ENCODE peak calls at places on chromosome 11, in five cellular contexts. J is activated CD8-positive, alpha-beta memory T cell treated with anti-CD3 and anti-CD28 coated beads, Interleukin-2, amount 50 U/mL, for 48 hours; F is NCI-H2227 treated with DMSO at 0.1 percent for 48 hours; S is fibroblast of mammary gland; G is MCF 10A. I is an unnamed sample.

GRCh38 chr11:2383823-2384722 is 7.0 kb downstream of the CD81 start:
- DNase-seq in J (no peak), G (no peak), F (no peak), S (peak), I (peak)

GRCh38 chr11:58142781-58143180 is 17.5 kb upstream of the OR9I1 start:
- DNase-seq in J (no peak), F (no peak), G (no peak), S (no peak), I (no peak)

GRCh38 chr11:35944503-35945136 is 758 bp downstream of the LDLRAD3 start:
- DNase-seq in G (peak), S (peak), J (no peak), F (no peak), I (no peak)

GRCh38 chr11:12459374-12459773 is 82.0 kb downstream of the PARVA start:
- DNase-seq in S (no peak), F (no peak), J (no peak), G (no peak), I (no peak)

GRCh38 chr11:118088531-118088930 is 1.8 kb upstream of the SMIM35 start:
- DNase-seq in S (no peak), J (no peak), G (peak), F (no peak), I (no peak)

GRCh38 chr11:26102325-26102724 is 229.6 kb upstream of the ANO3 start:
- DNase-seq in J (no peak), G (no peak), S (no peak), F (no peak), I (no peak)

GRCh38 chr11:111461460-111462240 is 50.5 kb downstream of the BTG4 start:
- DNase-seq in J (no peak), G (no peak), S (peak), F (no peak), I (no peak)

GRCh38 chr11:131690776-131691557 is 320.6 kb downstream of the NTM start:
- DNase-seq in S (no peak), F (no peak), J (no peak), G (no peak), I (no peak)

GRCh38 chr11:128948583-128948982 is 5.9 kb upstream of the TP53AIP1 start:
- DNase-seq in J (no peak), F (no peak), S (no peak), G (peak), I (no peak)